ENCODE peak calls at places on chromosomes 13 and 19, in four cellular contexts. F is HEK293T, X is H1, H is HepG2. I is an unnamed sample.

GRCh38 chr19:16988661-16989060 is 37.9 kb downstream of the CPAMD8 start:
- DNase-seq in H (no peak), X (no peak), F (no peak), I (no peak)

GRCh38 chr13:87678353-87678752 is 7.2 kb downstream of the SLITRK5 start:
- DNase-seq in F (no peak), H (no peak), X (no peak), I (no peak)

GRCh38 chr19:38975214-38975860 is at the start of gene FBXO17:
- DNase-seq in F (peak), H (peak), X (no peak), I (no peak)

GRCh38 chr19:53634768-53635167 is 3.0 kb downstream of the DPRX start:
- DNase-seq in F (no peak), H (peak), X (no peak), I (no peak)

GRCh38 chr19:1363599-1363998 is 20.1 kb upstream of the NDUFS7 start:
- DNase-seq in F (no peak), X (no peak), H (no peak), I (no peak)

GRCh38 chr13:99214232-99214631 is 13.6 kb downstream of the UBAC2 start:
- DNase-seq in X (no peak), F (no peak), H (no peak), I (peak)

GRCh38 chr13:112152846-112153245 is 85.9 kb downstream of the SOX1 start:
- DNase-seq in X (no peak), H (no peak), F (no peak), I (no peak)

GRCh38 chr19:29813665-29814064 is 1.9 kb downstream of the CCNE1 start:
- DNase-seq in F (no peak), X (no peak), H (no peak), I (no peak)

GRCh38 chr19:16509141-16510061 is 13.2 kb downstream of the C19orf44 start:
- DNase-seq in H (no peak), F (no peak), X (no peak), I (no peak)

GRCh38 chr13:57874530-57874929 is 243.0 kb downstream of the PCDH17 start:
- DNase-seq in X (no peak), F (no peak), H (no peak), I (no peak)

GRCh38 chr13:38590796-38591507 is 95.9 kb upstream of the FREM2 start:
- DNase-seq in F (no peak), H (no peak), X (no peak), I (no peak)

GRCh38 chr19:35648017-35648961 is at the start of gene COX6B1:
- DNase-seq in F (peak), X (peak), H (peak), I (peak)

GRCh38 chr13:27341616-27342015 is 71.0 kb downstream of the RASL11A start:
- DNase-seq in F (no peak), H (no peak), X (no peak), I (no peak)

GRCh38 chr19:1266818-1267440 is 2.2 kb upstream of the CIRBP start:
- DNase-seq in F (peak), X (no peak), H (no peak), I (no peak)

GRCh38 chr13:110957181-110957884 is 42.5 kb upstream of the ANKRD10 start:
- DNase-seq in H (peak), F (no peak), X (no peak), I (no peak)

GRCh38 chr19:30439271-30439750 is 67.1 kb downstream of the ZNF536 start:
- DNase-seq in F (no peak), H (no peak), X (no peak), I (no peak)

GRCh38 chr19:6516018-6516658 is 14.0 kb upstream of the TUBB4A start:
- DNase-seq in X (peak), H (peak), F (peak), I (peak)

GRCh38 chr19:48192750-48193149 is 22.3 kb downstream of the ZSWIM9 start:
- DNase-seq in H (no peak), X (no peak), F (no peak), I (no peak)

GRCh38 chr19:4991996-4992698 is 23.2 kb downstream of the KDM4B start:
- DNase-seq in X (no peak), H (no peak), F (no peak), I (no peak)

GRCh38 chr19:37980419-37980975 is 73.5 kb downstream of the SIPA1L3 start:
- DNase-seq in F (no peak), H (no peak), X (no peak), I (no peak)

GRCh38 chr19:11138659-11139526 is 16.7 kb downstream of the SPC24 start:
- DNase-seq in F (no peak), H (peak), X (no peak), I (no peak)

GRCh38 chr19:49114630-49115363 is 627 bp downstream of the LIN7B start:
- DNase-seq in H (peak), X (no peak), F (peak), I (no peak)

GRCh38 chr19:30046522-30046921 is 104.5 kb downstream of the URI1 start:
- DNase-seq in X (no peak), H (no peak), F (no peak), I (peak)

GRCh38 chr13:91247768-91248167 is 99.7 kb upstream of the MIR17HG start:
- DNase-seq in F (no peak), H (no peak), X (no peak), I (no peak)

GRCh38 chr19:15048128-15048527 is 1.2 kb upstream of the CASP14 start:
- DNase-seq in H (no peak), F (no peak), X (no peak), I (no peak)

GRCh38 chr13:77300176-77301141 is 26.4 kb downstream of the MYCBP2 start:
- DNase-seq in X (no peak), F (no peak), H (no peak), I (no peak)

GRCh38 chr13:93450226-93450625 is 223.6 kb downstream of the GPC6 start:
- DNase-seq in F (no peak), X (no peak), H (no peak), I (no peak)

GRCh38 chr13:114151565-114152284 is 19.3 kb upstream of the RASA3 start:
- DNase-seq in F (no peak), H (no peak), X (no peak), I (no peak)

GRCh38 chr19:11378319-11379189 is 4.1 kb downstream of the SWSAP1 start:
- DNase-seq in F (no peak), X (no peak), H (peak), I (no peak)

GRCh38 chr13:51233117-51233826 is 11.1 kb downstream of the FAM124A start:
- DNase-seq in H (no peak), F (no peak), X (no peak), I (no peak)

GRCh38 chr13:98664047-98664446 is 87.1 kb upstream of the STK24 start:
- DNase-seq in H (no peak), F (no peak), X (no peak), I (no peak)

DNA sequence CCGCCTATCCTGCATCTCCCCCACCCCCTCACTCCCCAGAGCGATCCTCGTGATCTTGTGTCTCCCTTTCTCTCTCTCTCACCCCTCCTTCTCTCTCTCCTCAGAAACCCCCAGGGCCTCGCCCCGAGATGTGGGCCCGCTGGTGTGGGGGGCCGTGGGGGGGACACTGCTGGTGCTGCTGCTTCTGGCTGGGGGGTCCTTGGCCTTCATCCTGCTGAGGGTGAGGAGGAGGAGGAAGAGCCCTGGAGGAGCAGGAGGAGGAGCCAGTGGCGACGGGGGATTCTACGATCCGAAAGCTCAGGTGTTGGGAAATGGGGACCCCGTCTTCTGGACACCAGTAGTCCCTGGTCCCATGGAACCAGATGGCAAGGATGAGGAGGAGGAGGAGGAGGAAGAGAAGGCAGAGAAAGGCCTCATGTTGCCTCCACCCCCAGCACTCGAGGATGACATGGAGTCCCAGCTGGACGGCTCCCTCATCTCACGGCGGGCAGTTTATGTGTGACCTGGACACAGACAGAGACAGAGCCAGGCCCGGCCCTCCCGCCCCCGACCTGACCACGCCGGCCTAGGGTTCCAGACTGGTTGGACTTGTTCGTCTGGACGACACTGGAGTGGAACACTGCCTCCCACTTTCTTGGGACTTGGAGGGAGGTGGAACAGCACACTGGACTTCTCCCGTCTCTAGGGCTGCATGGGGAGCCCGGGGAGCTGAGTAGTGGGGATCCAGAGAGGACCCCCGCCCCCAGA is 12.8 kb upstream of the TOMM40 start:
- DNase-seq in F (no peak), X (no peak), H (no peak), I (no peak)
- TF ChIP-seq SUZ12 in F (no peak), X (no peak), H (no peak), I (no peak)

GRCh38 chr19:42271045-42271419 is 2.0 kb downstream of the CIC start:
- DNase-seq in H (no peak), F (no peak), X (no peak), I (no peak)
- TF ChIP-seq SP1 in H (no peak), F (no peak), X (no peak), I (no peak)

GRCh38 chr13:52399037-52399436 is 6.9 kb downstream of the THSD1 start:
- DNase-seq in H (no peak), X (no peak), F (no peak), I (no peak)

GRCh38 chr13:52399708-52400107 is 6.3 kb downstream of the THSD1 start:
- DNase-seq in H (peak), X (no peak), F (no peak), I (no peak)

GRCh38 chr13:52395704-52396103 is 10.3 kb downstream of the THSD1 start:
- DNase-seq in F (no peak), X (no peak), H (no peak), I (no peak)

GRCh38 chr13:52393572-52394357 is 12.2 kb downstream of the THSD1 start:
- DNase-seq in H (no peak), F (no peak), X (no peak), I (no peak)
- TF ChIP-seq SUZ12 in H (no peak), F (no peak), X (no peak), I (no peak)

GRCh38 chr13:96817336-96817941 is 176.8 kb downstream of the OXGR1 start:
- DNase-seq in X (no peak), H (peak), F (peak), I (no peak)
- TF ChIP-seq SP1 in X (no peak), H (no peak), F (no peak), I (no peak)

I was measured in GM12878.